ENCODE peak calls at places on chromosomes 4 and X, in nine cellular contexts. One of them, this sample, is unnamed.

GRCh38 chr4:25926473-25926872 is 12.5 kb downstream of the SMIM20 start:
- DNase-seq in lung: no peak
- DNase-seq in body of pancreas: no peak
- DNase-seq in GM23338: no peak
- DNase-seq in tibial artery: no peak
- DNase-seq in fibroblast of lung: no peak
- DNase-seq in A549: no peak
- DNase-seq in mucosa of descending colon: no peak
- DNase-seq in cardiac muscle cell: no peak
- DNase-seq in this sample: no peak

GRCh38 chrX:41291309-41291708 is 42.7 kb upstream of the DDX3X start:
- DNase-seq in mucosa of descending colon: no peak
- DNase-seq in tibial artery: no peak
- DNase-seq in lung: no peak
- DNase-seq in fibroblast of lung: no peak
- DNase-seq in GM23338: peak; percentile 27
- DNase-seq in body of pancreas: no peak
- DNase-seq in cardiac muscle cell: no peak
- DNase-seq in A549: no peak
- DNase-seq in this sample: no peak

GRCh38 chr4:139115226-139115625 is 61.8 kb downstream of the ELF2 start:
- DNase-seq in A549: no peak
- DNase-seq in lung: no peak
- DNase-seq in fibroblast of lung: no peak
- DNase-seq in GM23338: no peak
- DNase-seq in tibial artery: no peak
- DNase-seq in mucosa of descending colon: no peak
- DNase-seq in body of pancreas: no peak
- DNase-seq in cardiac muscle cell: no peak
- DNase-seq in this sample: no peak

GRCh38 chr4:12644261-12644660 is 839.9 kb downstream of the RAB28 start:
- DNase-seq in mucosa of descending colon: no peak
- DNase-seq in cardiac muscle cell: no peak
- DNase-seq in body of pancreas: no peak
- DNase-seq in A549: no peak
- DNase-seq in tibial artery: no peak
- DNase-seq in GM23338: no peak
- DNase-seq in fibroblast of lung: no peak
- DNase-seq in lung: no peak
- DNase-seq in this sample: no peak

GRCh38 chr4:28636971-28637370 is 1776.3 kb downstream of the STIM2 start:
- DNase-seq in lung: no peak
- DNase-seq in cardiac muscle cell: no peak
- DNase-seq in fibroblast of lung: no peak
- DNase-seq in GM23338: no peak
- DNase-seq in mucosa of descending colon: no peak
- DNase-seq in body of pancreas: no peak
- DNase-seq in tibial artery: no peak
- DNase-seq in A549: no peak
- DNase-seq in this sample: no peak

GRCh38 chrX:115690554-115691216 is 129.7 kb downstream of the PLS3 start:
- DNase-seq in mucosa of descending colon: peak; percentile 66
- DNase-seq in cardiac muscle cell: peak; percentile 88
- DNase-seq in tibial artery: peak; percentile 40
- DNase-seq in body of pancreas: peak; percentile 41
- DNase-seq in fibroblast of lung: peak; percentile 79
- DNase-seq in GM23338: peak; percentile 89
- DNase-seq in A549: peak; percentile 69
- DNase-seq in lung: peak; percentile 57
- DNase-seq in this sample: no peak

GRCh38 chrX:48966796-48967579 is 4.7 kb downstream of the KCND1 start:
- DNase-seq in fibroblast of lung: peak; percentile 31
- DNase-seq in mucosa of descending colon: no peak
- DNase-seq in body of pancreas: no peak
- DNase-seq in lung: no peak
- DNase-seq in GM23338: no peak
- DNase-seq in cardiac muscle cell: peak; percentile 30
- DNase-seq in A549: no peak
- DNase-seq in tibial artery: no peak
- DNase-seq in this sample: no peak

GRCh38 chr4:7933631-7934510 is 5.8 kb downstream of the AFAP1 start:
- DNase-seq in mucosa of descending colon: no peak
- DNase-seq in A549: no peak
- DNase-seq in body of pancreas: no peak
- DNase-seq in fibroblast of lung: no peak
- DNase-seq in lung: no peak
- DNase-seq in tibial artery: no peak
- DNase-seq in cardiac muscle cell: peak; percentile 56
- DNase-seq in GM23338: no peak
- DNase-seq in this sample: no peak

GRCh38 chr4:62260256-62260655 is 1060.1 kb downstream of the ADGRL3 start:
- DNase-seq in body of pancreas: no peak
- DNase-seq in cardiac muscle cell: no peak
- DNase-seq in A549: no peak
- DNase-seq in fibroblast of lung: no peak
- DNase-seq in mucosa of descending colon: no peak
- DNase-seq in lung: no peak
- DNase-seq in GM23338: peak; percentile 6
- DNase-seq in tibial artery: no peak
- DNase-seq in this sample: no peak

GRCh38 chr4:152673489-152673888 is 6.3 kb downstream of the TMEM154 start:
- DNase-seq in tibial artery: no peak
- DNase-seq in fibroblast of lung: no peak
- DNase-seq in A549: no peak
- DNase-seq in cardiac muscle cell: no peak
- DNase-seq in GM23338: no peak
- DNase-seq in lung: no peak
- DNase-seq in body of pancreas: no peak
- DNase-seq in mucosa of descending colon: no peak
- DNase-seq in this sample: no peak

GRCh38 chr4:142312391-142312790 is 533.7 kb downstream of the INPP4B start:
- DNase-seq in body of pancreas: no peak
- DNase-seq in GM23338: no peak
- DNase-seq in fibroblast of lung: no peak
- DNase-seq in lung: no peak
- DNase-seq in cardiac muscle cell: no peak
- DNase-seq in A549: no peak
- DNase-seq in mucosa of descending colon: no peak
- DNase-seq in tibial artery: no peak
- DNase-seq in this sample: no peak

GRCh38 chr4:87005369-87005689 is 70.5 kb downstream of the AFF1 start:
- DNase-seq in cardiac muscle cell: no peak
- DNase-seq in GM23338: no peak
- DNase-seq in body of pancreas: no peak
- DNase-seq in tibial artery: no peak
- DNase-seq in mucosa of descending colon: no peak
- DNase-seq in lung: no peak
- DNase-seq in A549: no peak
- DNase-seq in fibroblast of lung: peak; percentile 36
- DNase-seq in this sample: no peak

GRCh38 chr4:86999244-86999643 is 64.4 kb downstream of the AFF1 start:
- DNase-seq in cardiac muscle cell: no peak
- DNase-seq in mucosa of descending colon: no peak
- DNase-seq in fibroblast of lung: no peak
- DNase-seq in lung: no peak
- DNase-seq in body of pancreas: no peak
- DNase-seq in tibial artery: no peak
- DNase-seq in GM23338: no peak
- DNase-seq in A549: no peak
- DNase-seq in this sample: no peak

GRCh38 chr4:87003266-87003665 is 68.5 kb downstream of the AFF1 start:
- DNase-seq in A549: no peak
- DNase-seq in tibial artery: no peak
- DNase-seq in GM23338: no peak
- DNase-seq in fibroblast of lung: no peak
- DNase-seq in lung: no peak
- DNase-seq in body of pancreas: no peak
- DNase-seq in mucosa of descending colon: no peak
- DNase-seq in cardiac muscle cell: no peak
- DNase-seq in this sample: no peak

GRCh38 chr4:87005690-87006461 is 71.1 kb downstream of the AFF1 start:
- DNase-seq in lung: no peak
- DNase-seq in cardiac muscle cell: no peak
- DNase-seq in A549: no peak
- DNase-seq in tibial artery: no peak
- DNase-seq in mucosa of descending colon: peak; percentile 51
- DNase-seq in body of pancreas: no peak
- DNase-seq in GM23338: peak; percentile 51
- DNase-seq in fibroblast of lung: peak; percentile 18
- DNase-seq in this sample: no peak

DNA sequence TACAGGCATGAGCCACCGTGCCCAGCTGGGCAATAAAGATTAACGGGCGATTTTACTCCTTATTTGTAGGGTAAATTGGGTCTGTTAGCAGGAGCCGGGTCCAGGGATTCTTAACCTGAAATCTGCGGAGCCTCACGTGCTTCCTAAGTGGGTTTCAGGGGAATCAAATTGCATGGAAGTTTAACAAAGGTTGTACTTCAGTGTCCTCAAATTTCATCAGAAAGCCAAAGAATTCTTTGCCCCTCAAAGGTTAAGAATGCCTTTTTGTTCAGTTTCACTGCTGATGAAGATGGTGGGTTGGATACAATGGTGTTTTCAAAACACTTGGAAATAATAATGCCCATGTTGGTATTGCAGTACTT is 67.9 kb downstream of the AFF1 start:
- DNase-seq in fibroblast of lung: no peak
- DNase-seq in body of pancreas: no peak
- DNase-seq in mucosa of descending colon: no peak
- DNase-seq in A549: no peak
- DNase-seq in GM23338: peak; percentile 71
- DNase-seq in lung: no peak
- DNase-seq in tibial artery: no peak
- DNase-seq in cardiac muscle cell: no peak
- DNase-seq in this sample: no peak
- TF ChIP-seq CTCF in fibroblast of lung: no peak
- TF ChIP-seq CTCF in body of pancreas: no peak
- TF ChIP-seq CTCF in mucosa of descending colon: no peak
- TF ChIP-seq CTCF in A549: no peak
- TF ChIP-seq CTCF in GM23338: no peak
- TF ChIP-seq CTCF in lung: no peak
- TF ChIP-seq CTCF in tibial artery: no peak
- TF ChIP-seq CTCF in cardiac muscle cell: no peak
- TF ChIP-seq CTCF in this sample: no peak

DNA sequence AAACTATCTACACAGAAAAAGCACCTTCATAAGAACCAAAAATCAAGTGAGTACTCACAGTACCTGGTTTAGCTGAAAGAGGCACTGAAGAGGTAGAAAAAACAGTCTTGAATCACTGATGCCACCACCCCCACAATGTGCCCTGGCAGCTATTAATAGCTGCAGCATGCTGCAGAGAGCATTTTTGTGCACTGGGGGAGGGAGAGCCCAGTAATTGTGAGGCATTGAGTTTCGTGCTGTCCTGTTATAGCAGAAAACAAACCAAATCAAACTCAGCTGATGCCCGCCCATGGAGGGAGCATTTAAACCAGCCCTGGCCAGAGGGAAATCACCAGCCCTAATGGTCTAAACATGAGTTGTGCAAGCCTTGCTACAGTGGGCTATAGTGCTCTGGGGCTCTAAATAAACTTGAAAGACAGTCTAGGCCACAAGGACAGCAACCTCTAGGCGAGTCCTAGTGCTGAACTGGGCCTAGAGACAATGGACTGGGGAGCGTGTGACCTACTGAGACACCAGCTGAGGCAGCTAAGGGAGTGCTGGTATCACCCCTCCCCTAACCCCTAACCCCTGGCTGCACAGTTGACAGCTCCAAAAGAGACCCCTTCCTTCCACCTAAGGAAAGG is 106.3 kb upstream of the TMLHE start:
- DNase-seq in body of pancreas: no peak
- DNase-seq in GM23338: no peak
- DNase-seq in cardiac muscle cell: no peak
- DNase-seq in tibial artery: no peak
- DNase-seq in lung: no peak
- DNase-seq in A549: no peak
- DNase-seq in fibroblast of lung: no peak
- DNase-seq in mucosa of descending colon: no peak
- DNase-seq in this sample: no peak
- H3K4me3 ChIP-seq in body of pancreas: no peak overlapping the region
- H3K4me3 ChIP-seq in GM23338: no peak overlapping the region
- H3K4me3 ChIP-seq in cardiac muscle cell: peak overlapping the region; percentile 25
- H3K4me3 ChIP-seq in tibial artery: no peak overlapping the region
- H3K4me3 ChIP-seq in lung: no peak overlapping the region
- H3K4me3 ChIP-seq in A549: no peak overlapping the region
- H3K4me3 ChIP-seq in fibroblast of lung: no peak overlapping the region
- H3K4me3 ChIP-seq in mucosa of descending colon: no peak overlapping the region
- H3K4me3 ChIP-seq in this sample: no peak overlapping the region

GRCh38 chr4:120977435-120977997 is 55.0 kb upstream of the PRDM5 start:
- DNase-seq in GM23338: peak; percentile 83
- DNase-seq in fibroblast of lung: peak; percentile 74
- DNase-seq in body of pancreas: peak; percentile 59
- DNase-seq in A549: peak; percentile 53
- DNase-seq in mucosa of descending colon: peak; percentile 60
- DNase-seq in lung: no peak
- DNase-seq in cardiac muscle cell: peak; percentile 73
- DNase-seq in tibial artery: no peak
- DNase-seq in this sample: peak; percentile 29
- TF ChIP-seq CTCF in GM23338: peak; percentile 66
- TF ChIP-seq CTCF in fibroblast of lung: peak; percentile 78
- TF ChIP-seq CTCF in body of pancreas: peak; percentile 54
- TF ChIP-seq CTCF in A549: peak; percentile 17
- TF ChIP-seq CTCF in mucosa of descending colon: peak; percentile 22
- TF ChIP-seq CTCF in lung: peak; percentile 17
- TF ChIP-seq CTCF in cardiac muscle cell: peak; percentile 77
- TF ChIP-seq CTCF in tibial artery: peak; percentile 28
- TF ChIP-seq CTCF in this sample: peak; percentile 74

DNA sequence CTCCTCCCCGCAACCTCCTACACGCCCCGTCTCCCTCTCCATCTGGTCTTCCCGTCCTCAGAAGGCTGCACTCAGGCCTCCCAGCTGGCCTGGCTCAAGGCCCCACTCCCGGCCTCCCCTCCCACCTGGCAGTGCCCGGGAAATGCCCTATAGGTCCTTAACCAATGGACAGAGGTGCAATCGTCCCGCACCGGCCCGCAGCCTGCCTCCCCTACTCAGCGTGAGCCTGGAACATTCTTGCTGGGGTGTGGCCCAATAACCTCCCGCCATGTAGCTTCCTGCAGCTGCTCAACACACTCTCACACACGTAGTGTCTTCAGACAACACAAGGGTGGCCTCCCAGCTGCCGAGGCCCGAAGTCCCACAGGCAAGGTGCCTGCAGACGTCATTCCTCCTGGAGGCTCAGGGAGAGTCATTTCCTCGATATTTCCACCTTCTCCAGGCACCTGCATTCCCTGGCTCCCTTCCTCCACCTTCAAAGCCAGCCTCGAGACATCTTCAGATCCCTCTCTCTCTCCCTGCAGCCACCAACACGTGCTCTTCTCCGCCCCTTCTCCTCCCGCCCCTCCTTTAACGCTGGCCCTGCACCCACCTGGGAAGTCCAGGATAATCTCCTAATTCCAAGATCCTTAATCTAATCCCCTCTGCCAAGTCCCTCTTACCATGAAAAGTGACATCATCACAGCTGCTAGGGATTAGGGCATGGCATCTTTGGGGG is 56.2 kb downstream of the ADRA2C start:
- DNase-seq in A549: peak; percentile 27
- DNase-seq in tibial artery: no peak
- DNase-seq in body of pancreas: no peak
- DNase-seq in cardiac muscle cell: peak; percentile 6
- DNase-seq in fibroblast of lung: no peak
- DNase-seq in mucosa of descending colon: peak; percentile 56
- DNase-seq in lung: no peak
- DNase-seq in GM23338: no peak
- DNase-seq in this sample: no peak
- H3K4me3 ChIP-seq in A549: no peak overlapping the region
- H3K4me3 ChIP-seq in tibial artery: no peak overlapping the region
- H3K4me3 ChIP-seq in body of pancreas: no peak overlapping the region
- H3K4me3 ChIP-seq in cardiac muscle cell: no peak overlapping the region
- H3K4me3 ChIP-seq in fibroblast of lung: no peak overlapping the region
- H3K4me3 ChIP-seq in mucosa of descending colon: no peak overlapping the region
- H3K4me3 ChIP-seq in lung: no peak overlapping the region
- H3K4me3 ChIP-seq in GM23338: no peak overlapping the region
- H3K4me3 ChIP-seq in this sample: no peak overlapping the region